ENCODE peak calls at places on chromosomes 3 and 15, in nine cellular contexts. E is T-cell; A is NCI-H1092; Q is neural crest cell; X is COR-L47; M is stimulated activated CD4-positive, alpha-beta T cell treated with anti-CD3 and anti-CD28 coated beads, Interleukin-1b, Interleukin-23, amount 100 ng/mL, for 4 hours; L is NCI-H2081; S is IMR-90; Z is activated T-cell treated with anti-CD3 and anti-CD28 coated beads for 1 hour. U is an unnamed sample.

GRCh38 chr3:99625643-99626414 is 12.6 kb upstream of the COL8A1 start:
- DNase-seq in M (no peak), Q (no peak), X (no peak), S (peak), Z (no peak), E (no peak), A (no peak), L (no peak), U (no peak)

GRCh38 chr3:160622263-160623045 is 54.5 kb upstream of the ARL14 start:
- DNase-seq in L (no peak), S (no peak), Q (no peak), A (no peak), X (no peak), E (no peak), Z (no peak), M (no peak), U (no peak)

GRCh38 chr3:34676431-34676830 is 878.0 kb downstream of the PDCD6IP start:
- DNase-seq in M (no peak), S (no peak), Z (no peak), A (no peak), X (no peak), L (no peak), E (no peak), Q (no peak), U (no peak)

GRCh38 chr3:106862067-106862466 is 515.2 kb upstream of the CCDC54 start:
- DNase-seq in S (peak), A (no peak), Q (no peak), E (no peak), M (no peak), Z (no peak), L (no peak), X (no peak), U (no peak)

GRCh38 chr3:32106929-32107362 is 526 bp downstream of the GPD1L start:
- DNase-seq in Z (no peak), A (no peak), L (peak), S (no peak), M (no peak), E (no peak), X (no peak), Q (no peak), U (no peak)

GRCh38 chr3:171306631-171307030 is 153.6 kb downstream of the TNIK start:
- DNase-seq in M (no peak), A (no peak), S (peak), E (no peak), L (no peak), Z (no peak), Q (no peak), X (no peak), U (no peak)

GRCh38 chr15:71195242-71195641 is 80.0 kb downstream of the THSD4 start:
- DNase-seq in M (no peak), X (no peak), Z (no peak), S (no peak), L (peak), A (no peak), Q (no peak), E (no peak), U (peak)

GRCh38 chr3:118075873-118076272 is 958.8 kb downstream of the IGSF11 start:
- DNase-seq in S (peak), Q (no peak), L (peak), A (no peak), X (peak), M (no peak), Z (no peak), E (no peak), U (no peak)

GRCh38 chr3:116517308-116517707 is 72.0 kb upstream of the LSAMP start:
- DNase-seq in A (no peak), E (no peak), S (peak), L (peak), X (peak), M (no peak), Z (no peak), Q (no peak), U (no peak)

GRCh38 chr3:46551615-46552014 is 14.5 kb downstream of the LRRC2 start:
- DNase-seq in E (no peak), M (no peak), Q (no peak), L (no peak), A (no peak), Z (no peak), S (no peak), X (no peak), U (no peak)

GRCh38 chr3:157999246-157999645 is 107.0 kb downstream of the SHOX2 start:
- DNase-seq in S (no peak), L (peak), Z (no peak), X (peak), M (no peak), A (peak), E (no peak), Q (no peak), U (no peak)

GRCh38 chr15:75198560-75199346 is 2.9 kb upstream of the C15orf39 start:
- DNase-seq in X (peak), M (no peak), Q (no peak), A (no peak), E (no peak), L (peak), S (peak), Z (no peak), U (peak)

GRCh38 chr3:141275973-141276372 is 44.3 kb downstream of the PXYLP1 start:
- DNase-seq in L (peak), S (peak), Q (no peak), Z (no peak), A (no peak), M (no peak), E (no peak), X (peak), U (no peak)

GRCh38 chr15:98903377-98904018 is 104.1 kb downstream of the PGPEP1L start:
- DNase-seq in X (no peak), M (no peak), Z (no peak), S (peak), A (no peak), Q (no peak), L (no peak), E (no peak), U (no peak)